ENCODE peak calls at places on chromosomes 2 and 18, in four cellular contexts. W is NCI-H748 treated with DMSO at 0.1 percent for 48 hours, C is T-cell, H is C1 segment of cervical spinal cord. A is an unnamed sample.
A peak's percentile ranks its signal among the peaks of the same experiment; 100 is the strongest.

GRCh38 chr2:9657731-9658130 is 26.9 kb upstream of the YWHAQ start:
- DNase-seq in W (no peak), H (no peak), C (no peak), A (no peak)

GRCh38 chr2:182594286-182594685 is 121.8 kb upstream of the DNAJC10 start:
- DNase-seq in C (no peak), W (no peak), H (no peak), A (no peak)

GRCh38 chr18:34773961-34774754 is 64.1 kb downstream of the DTNA start:
- DNase-seq in C (no peak), H (peak; percentile 51), W (no peak), A (no peak)

GRCh38 chr2:120447122-120447785 is 101.3 kb downstream of the INHBB start:
- DNase-seq in H (no peak), C (no peak), W (no peak), A (no peak)

GRCh38 chr18:23499571-23499889 is 3.8 kb upstream of the RMC1 start:
- DNase-seq in W (no peak), C (no peak), H (no peak), A (no peak)

GRCh38 chr2:43267393-43267792 is 41.0 kb upstream of the ZFP36L2 start:
- DNase-seq in H (no peak), W (no peak), C (no peak), A (no peak)

GRCh38 chr2:200944467-200945394 is 18.7 kb downstream of the ORC2 start:
- DNase-seq in C (no peak), W (no peak), H (no peak), A (no peak)

GRCh38 chr2:217905906-217906305 is 96.9 kb downstream of the TNS1 start:
- DNase-seq in H (peak; percentile 51), W (no peak), C (no peak), A (no peak)

GRCh38 chr18:61658431-61658830 is 234.4 kb downstream of the RNF152 start:
- DNase-seq in W (no peak), C (no peak), H (no peak), A (no peak)

GRCh38 chr2:8682719-8683667 is 1.1 kb downstream of the ID2 start:
- DNase-seq in W (peak; percentile 89), H (peak; percentile 42), C (peak; percentile 30), A (peak; percentile 42)

GRCh38 chr2:62873603-62874002 is 168.1 kb downstream of the EHBP1 start:
- DNase-seq in C (no peak), H (no peak), W (no peak), A (no peak)

GRCh38 chr2:168039885-168040284 is 207.5 kb downstream of the STK39 start:
- DNase-seq in C (no peak), W (no peak), H (no peak), A (no peak)

GRCh38 chr2:239787651-239788050 is 237.5 kb downstream of the NDUFA10 start:
- DNase-seq in W (no peak), H (no peak), C (no peak), A (no peak)

GRCh38 chr2:83221258-83221657 is 1237.8 kb downstream of the SUCLG1 start:
- DNase-seq in W (no peak), H (no peak), C (no peak), A (no peak)

GRCh38 chr2:11813951-11814350 is 67.5 kb downstream of the LPIN1 start:
- DNase-seq in C (no peak), W (no peak), H (no peak), A (no peak)

GRCh38 chr2:155930312-155930711 is 402.2 kb downstream of the NR4A2 start:
- DNase-seq in C (no peak), W (no peak), H (no peak), A (no peak)

GRCh38 chr18:25335676-25336075 is 16.3 kb downstream of the ZNF521 start:
- DNase-seq in W (no peak), H (no peak), C (no peak), A (no peak)

GRCh38 chr2:135227386-135227785 is 175.3 kb downstream of the RAB3GAP1 start:
- DNase-seq in H (no peak), C (no peak), W (no peak), A (no peak)

GRCh38 chr2:171531291-171531690 is 9.0 kb downstream of the CYBRD1 start:
- DNase-seq in C (no peak), W (no peak), H (no peak), A (no peak)

GRCh38 chr18:77970814-77971213 is 721.2 kb downstream of the GALR1 start:
- DNase-seq in H (no peak), C (no peak), W (no peak), A (no peak)

GRCh38 chr2:42101641-42102605 is 54.1 kb downstream of the PKDCC start:
- DNase-seq in H (no peak), C (peak; percentile 93), W (no peak), A (peak; percentile 84)

GRCh38 chr2:45009303-45009927 is at the start of gene SIX2:
- DNase-seq in C (no peak), H (peak; percentile 4), W (peak; percentile 90), A (no peak)

GRCh38 chr2:126698991-126699390 is 43.0 kb downstream of the GYPC start:
- DNase-seq in W (no peak), C (no peak), H (no peak), A (no peak)

GRCh38 chr2:167689444-167689843 is 558.0 kb downstream of the STK39 start:
- DNase-seq in W (no peak), C (no peak), H (no peak), A (no peak)

GRCh38 chr2:96157649-96158553 is 12.7 kb upstream of the DUSP2 start:
- DNase-seq in C (peak; percentile 75), W (no peak), H (no peak), A (peak; percentile 68)

GRCh38 chr2:11144724-11145079 is 10.6 kb upstream of the SLC66A3 start:
- DNase-seq in H (no peak), W (no peak), C (no peak), A (no peak)